ENCODE peak calls at places on chromosomes 13 and 19, in seven cellular contexts. U is IMR-90, A is mesenchymal stem cell, O is H1, G is neuronal stem cell, I is H9, B is mesendoderm. N is an unnamed sample.

GRCh38 chr13:84645196-84646071 is 763.2 kb upstream of the SLITRK1 start:
- DNase-seq in U (peak; percentile 71), A (peak; percentile 35), O (no peak), G (no peak), I (no peak), B (peak; percentile 22), N (no peak)

GRCh38 chr19:16872728-16873127 is 16.1 kb upstream of the F2RL3 start:
- DNase-seq in U (no peak), A (no peak), O (no peak), G (no peak), I (no peak), B (no peak), N (no peak)

GRCh38 chr19:49595819-49596404 is 4.9 kb downstream of the PRR12 start:
- DNase-seq in U (no peak), A (no peak), O (no peak), G (no peak), I (no peak), B (no peak), N (no peak)

GRCh38 chr19:7729831-7730285 is 2.1 kb downstream of the CLEC4G start:
- DNase-seq in U (no peak), A (no peak), O (no peak), G (no peak), I (peak; percentile 68), B (no peak), N (no peak)

GRCh38 chr19:49907745-49908446 is 11.2 kb upstream of the IL4I1 start:
- DNase-seq in U (no peak), A (no peak), O (no peak), G (no peak), I (no peak), B (no peak), N (no peak)

GRCh38 chr19:35155441-35155840 is 906 bp downstream of the FXYD5 start:
- DNase-seq in U (no peak), A (no peak), O (no peak), G (no peak), I (no peak), B (no peak), N (no peak)

GRCh38 chr19:39870171-39870971 is 24.2 kb upstream of the FBL start:
- DNase-seq in U (no peak), A (no peak), O (no peak), G (no peak), I (peak; percentile 86), B (peak; percentile 40), N (no peak)

GRCh38 chr13:99403458-99403971 is 96.3 kb upstream of the GPR183 start:
- DNase-seq in U (no peak), A (no peak), O (no peak), G (no peak), I (no peak), B (no peak), N (no peak)

GRCh38 chr13:105969761-105970160 is 565.7 kb downstream of the EFNB2 start:
- DNase-seq in U (no peak), A (peak; percentile 32), O (no peak), G (no peak), I (no peak), B (no peak), N (peak; percentile 54)

GRCh38 chr19:33404916-33405315 is 31.4 kb downstream of the CEBPG start:
- DNase-seq in U (no peak), A (no peak), O (no peak), G (no peak), I (no peak), B (no peak), N (no peak)

GRCh38 chr13:25242956-25243355 is 44.3 kb downstream of the MTMR6 start:
- DNase-seq in U (no peak), A (no peak), O (no peak), G (no peak), I (no peak), B (no peak), N (no peak)

GRCh38 chr13:67117010-67117550 is 113.1 kb downstream of the PCDH9 start:
- DNase-seq in U (no peak), A (no peak), O (no peak), G (peak; percentile 52), I (no peak), B (no peak), N (no peak)

GRCh38 chr19:7069904-7070226 is 362 bp downstream of the ZNF557 start:
- DNase-seq in U (no peak), A (no peak), O (no peak), G (peak; percentile 17), I (no peak), B (no peak), N (no peak)

GRCh38 chr13:98272549-98272948 is 95.5 kb upstream of the RNF113B start:
- DNase-seq in U (no peak), A (no peak), O (no peak), G (peak; percentile 54), I (no peak), B (peak; percentile 95), N (no peak)

GRCh38 chr13:99265823-99266426 is 7.7 kb upstream of the GPR18 start:
- DNase-seq in U (peak; percentile 63), A (peak; percentile 66), O (no peak), G (no peak), I (no peak), B (peak; percentile 57), N (peak; percentile 75)

GRCh38 chr13:111514646-111515617 is 194.5 kb downstream of the TEX29 start:
- DNase-seq in U (no peak), A (no peak), O (no peak), G (no peak), I (no peak), B (no peak), N (no peak)

GRCh38 chr19:42479736-42480135 is 37.0 kb upstream of the CXCL17 start:
- DNase-seq in U (no peak), A (no peak), O (no peak), G (no peak), I (no peak), B (no peak), N (peak; percentile 91)

GRCh38 chr19:42478765-42479307 is 36.1 kb upstream of the CXCL17 start:
- DNase-seq in U (no peak), A (no peak), O (no peak), G (no peak), I (no peak), B (no peak), N (no peak)

GRCh38 chr19:42477117-42477516 is 34.4 kb upstream of the CXCL17 start:
- DNase-seq in U (no peak), A (no peak), O (no peak), G (no peak), I (no peak), B (no peak), N (no peak)

GRCh38 chr19:42475366-42475765 is 32.6 kb upstream of the CXCL17 start:
- DNase-seq in U (no peak), A (no peak), O (no peak), G (no peak), I (peak; percentile 54), B (peak; percentile 94), N (no peak)

GRCh38 chr19:42477933-42478332 is 35.2 kb upstream of the CXCL17 start:
- DNase-seq in U (no peak), A (no peak), O (no peak), G (no peak), I (no peak), B (no peak), N (no peak)
- H3K4me1 ChIP-seq in U (no peaks in the 10 kb centered on the region), A (no peaks in the 10 kb centered on the region), O (peaks cover 21% of the 10 kb centered on the region), G (peaks cover 3% of the 10 kb centered on the region), I (peaks cover 11% of the 10 kb centered on the region), B (peaks cover 12% of the 10 kb centered on the region), N (peaks cover 2% of the 10 kb centered on the region)

GRCh38 chr13:40995997-40996396 is 23.1 kb downstream of the ELF1 start:
- DNase-seq in U (no peak), A (no peak), O (no peak), G (no peak), I (no peak), B (no peak), N (peak; percentile 58)

GRCh38 chr13:40993987-40994386 is 25.1 kb downstream of the ELF1 start:
- DNase-seq in U (no peak), A (no peak), O (no peak), G (no peak), I (peak; percentile 32), B (peak; percentile 91), N (peak; percentile 98)

GRCh38 chr13:40993119-40993518 is 26.0 kb downstream of the ELF1 start:
- DNase-seq in U (no peak), A (no peak), O (no peak), G (no peak), I (peak; percentile 44), B (peak; percentile 71), N (peak; percentile 71)

GRCh38 chr13:40994581-40995230 is 24.4 kb downstream of the ELF1 start:
- DNase-seq in U (no peak), A (no peak), O (no peak), G (no peak), I (no peak), B (no peak), N (no peak)

DNA sequence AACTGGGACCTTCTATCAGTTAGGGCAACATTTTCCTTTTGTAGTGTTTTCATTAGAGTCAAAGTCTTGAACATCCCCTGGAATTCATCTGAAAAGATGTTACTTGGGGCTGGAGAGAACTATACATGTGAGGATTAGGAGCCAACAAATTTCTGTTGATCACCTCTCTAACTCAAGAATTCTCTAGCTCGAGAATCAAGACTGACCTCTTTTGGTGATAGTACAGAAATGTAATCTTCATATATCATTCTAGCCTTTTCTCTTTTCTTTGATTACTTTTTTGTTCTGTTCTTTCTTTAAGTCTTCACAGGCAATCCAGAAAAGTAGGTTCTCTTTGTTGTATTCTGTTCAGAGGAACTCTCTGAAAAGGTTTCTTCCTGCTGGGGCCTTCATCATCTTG is 26.4 kb downstream of the ELF1 start:
- DNase-seq in U (no peak), A (no peak), O (no peak), G (no peak), I (no peak), B (peak; percentile 23), N (no peak)
- H3K23ac ChIP-seq in U (no peak overlapping the region), A (no peak overlapping the region), O (no peak overlapping the region), G (no peak overlapping the region), I (no peak overlapping the region), B (no peak overlapping the region), N (no peak overlapping the region)

GRCh38 chr19:3443840-3444694 is 36.3 kb downstream of the SMIM24 start:
- DNase-seq in U (peak; percentile 47), A (peak; percentile 75), O (no peak), G (peak; percentile 89), I (peak; percentile 85), B (peak; percentile 90), N (no peak)

GRCh38 chr19:3441089-3441985 is 39.0 kb downstream of the SMIM24 start:
- DNase-seq in U (no peak), A (no peak), O (no peak), G (no peak), I (no peak), B (peak; percentile 73), N (no peak)

GRCh38 chr19:3441986-3442329 is 38.4 kb downstream of the SMIM24 start:
- DNase-seq in U (no peak), A (no peak), O (no peak), G (no peak), I (no peak), B (no peak), N (no peak)

GRCh38 chr19:3442487-3443071 is 37.7 kb downstream of the SMIM24 start:
- DNase-seq in U (no peak), A (no peak), O (no peak), G (no peak), I (no peak), B (no peak), N (no peak)

GRCh38 chr19:3440082-3440481 is 40.2 kb downstream of the SMIM24 start:
- DNase-seq in U (no peak), A (no peak), O (no peak), G (no peak), I (peak; percentile 81), B (peak; percentile 74), N (peak; percentile 31)
- H3K4me1 ChIP-seq in U (peaks cover 3% of the 10 kb centered on the region), A (peaks cover 15% of the 10 kb centered on the region), O (peaks cover 3% of the 10 kb centered on the region), G (peaks cover 16% of the 10 kb centered on the region), I (no peaks in the 10 kb centered on the region), B (peaks cover 6% of the 10 kb centered on the region), N (no peaks in the 10 kb centered on the region)

GRCh38 chr19:44961821-44962220 is 6.6 kb downstream of the CLPTM1 start:
- DNase-seq in U (no peak), A (no peak), O (no peak), G (no peak), I (no peak), B (no peak), N (no peak)
- H3K23ac ChIP-seq in U (no peak overlapping the region), A (no peak overlapping the region), O (no peak overlapping the region), G (no peak overlapping the region), I (no peak overlapping the region), B (no peak overlapping the region), N (no peak overlapping the region)

N was measured in trophoblast cell.